ENCODE peak calls at places on chromosomes 16 and 17, in five cellular contexts. R is GM12878, I is SK-N-SH, E is HepG2, N is K562. V is an unnamed sample.

GRCh38 chr17:6461246-6461645 is 17.0 kb downstream of the PIMREG start:
- DNase-seq in R (no peak), I (no peak), E (no peak), N (no peak), V (no peak)

GRCh38 chr16:23254338-23254737 is 47.8 kb upstream of the SCNN1B start:
- DNase-seq in R (no peak), I (no peak), E (no peak), N (no peak), V (no peak)

GRCh38 chr17:4544656-4545216 is 10.4 kb downstream of the MYBBP1A start:
- DNase-seq in R (no peak), I (no peak), E (no peak), N (peak; percentile 33), V (no peak)

GRCh38 chr17:73302189-73302588 is 9.6 kb downstream of the CDC42EP4 start:
- DNase-seq in R (no peak), I (no peak), E (no peak), N (no peak), V (no peak)

GRCh38 chr16:82031116-82032084 is 3.7 kb upstream of the HSD17B2 start:
- DNase-seq in R (no peak), I (peak; percentile 50), E (peak; percentile 71), N (peak; percentile 35), V (peak; percentile 62)

GRCh38 chr16:6510261-6510660 is 822.4 kb upstream of the RBFOX1 start:
- DNase-seq in R (no peak), I (no peak), E (no peak), N (no peak), V (no peak)

GRCh38 chr16:70540994-70541393 is 17.4 kb downstream of the SF3B3 start:
- DNase-seq in R (no peak), I (no peak), E (no peak), N (no peak), V (no peak)

GRCh38 chr16:16007743-16008111 is 58.3 kb downstream of the ABCC1 start:
- DNase-seq in R (peak; percentile 85), I (no peak), E (no peak), N (no peak), V (no peak)

GRCh38 chr16:72808754-72809153 is 239.2 kb downstream of the ZFHX3 start:
- DNase-seq in R (no peak), I (no peak), E (no peak), N (no peak), V (no peak)

GRCh38 chr16:23082161-23082788 is 67.0 kb downstream of the USP31 start:
- DNase-seq in R (no peak), I (peak; percentile 70), E (peak; percentile 46), N (no peak), V (no peak)

GRCh38 chr16:48441863-48442279 is 56.7 kb upstream of the SIAH1 start:
- DNase-seq in R (no peak), I (no peak), E (peak; percentile 94), N (no peak), V (no peak)
- TF ChIP-seq REST in R (no peak), I (no peak), E (peak; percentile 88), N (no peak), V (no peak)

DNA sequence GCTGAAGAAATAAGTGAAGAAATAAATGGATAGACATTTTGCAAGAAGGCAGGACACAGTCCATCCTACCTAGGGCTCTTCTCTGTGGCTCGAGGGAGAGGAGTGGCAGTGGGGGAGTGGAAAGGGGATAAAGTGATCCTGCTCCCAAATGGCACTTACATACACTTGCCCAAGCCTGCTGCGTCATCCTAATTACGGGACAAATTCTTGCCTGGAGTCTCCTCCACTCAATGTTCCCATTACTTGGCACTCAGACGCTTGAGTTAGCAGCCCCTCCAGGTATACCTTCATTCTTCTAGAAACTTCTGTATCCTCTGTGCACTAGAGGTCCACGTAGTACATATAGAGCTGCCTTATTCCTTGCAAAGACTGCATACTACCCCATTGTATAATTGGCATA is 15.7 kb upstream of the MAP3K14 start:
- DNase-seq in R (no peak), I (no peak), E (no peak), N (no peak), V (no peak)
- TF ChIP-seq YY1 in R (no peak), I (no peak), E (no peak), N (no peak), V (no peak)

GRCh38 chr16:67280090-67281015 is 1.0 kb downstream of the PLEKHG4 start:
- DNase-seq in R (no peak), I (no peak), E (no peak), N (no peak), V (no peak)

GRCh38 chr16:67281536-67282446 is 2.5 kb downstream of the PLEKHG4 start:
- DNase-seq in R (no peak), I (no peak), E (no peak), N (no peak), V (no peak)

GRCh38 chr16:67283039-67283825 is 3.9 kb downstream of the PLEKHG4 start:
- DNase-seq in R (no peak), I (no peak), E (no peak), N (no peak), V (no peak)

GRCh38 chr16:67283826-67284555 is 4.7 kb downstream of the PLEKHG4 start:
- DNase-seq in R (no peak), I (no peak), E (no peak), N (no peak), V (no peak)

DNA sequence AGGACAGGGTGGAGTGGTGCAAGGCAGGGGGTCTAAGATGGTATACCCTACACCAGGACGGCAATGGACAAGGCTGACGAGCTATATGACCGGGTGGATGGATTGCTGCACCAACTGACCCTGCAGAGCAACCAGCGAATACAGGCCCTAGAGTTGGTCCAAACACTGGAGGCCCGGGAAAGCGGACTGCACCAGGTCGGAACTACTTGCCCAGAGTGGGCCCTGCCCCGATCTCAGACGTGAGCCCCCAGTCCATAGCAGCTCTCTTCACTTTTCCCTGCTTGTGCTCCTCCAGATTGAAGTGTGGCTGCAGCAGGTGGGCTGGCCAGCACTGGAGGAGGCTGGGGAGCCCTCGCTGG is 3.1 kb downstream of the PLEKHG4 start:
- DNase-seq in R (no peak), I (no peak), E (no peak), N (no peak), V (no peak)
- TF ChIP-seq REST in R (no peak), I (no peak), E (no peak), N (no peak), V (no peak)

GRCh38 chr16:80300876-80301275 is 239.9 kb upstream of the DYNLRB2 start:
- DNase-seq in R (no peak), I (no peak), E (peak; percentile 54), N (no peak), V (no peak)
- TF ChIP-seq YY1 in R (no peak), I (no peak), E (no peak), N (no peak), V (no peak)

DNA sequence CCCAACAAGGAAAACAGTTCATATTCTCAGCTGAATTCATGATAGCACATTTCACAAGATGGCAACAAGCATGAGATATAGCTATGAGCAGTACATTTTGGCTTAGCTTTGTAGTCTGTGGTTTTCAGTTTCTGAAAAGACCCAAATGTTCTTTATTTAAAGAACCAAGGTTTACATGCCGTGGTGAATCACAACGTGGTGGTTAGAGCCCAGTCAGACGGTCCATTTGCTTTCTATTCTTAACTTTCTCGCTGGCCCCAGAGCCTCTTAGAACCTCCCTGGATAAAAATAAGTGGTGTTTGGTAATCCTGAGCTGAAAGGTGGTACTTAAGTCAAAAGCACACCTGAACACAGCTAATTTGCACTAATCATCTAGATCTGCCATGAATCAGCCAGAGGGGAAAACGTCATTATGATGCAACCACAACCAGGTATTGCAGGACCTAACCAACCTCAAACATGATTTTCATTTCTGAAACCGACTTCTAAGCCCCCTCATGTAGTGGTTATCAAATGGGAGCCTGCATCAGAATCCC is 18.6 kb upstream of the HAPSTR1 start:
- DNase-seq in R (peak; percentile 44), I (no peak), E (no peak), N (no peak), V (no peak)
- TF ChIP-seq REST in R (no peak), I (no peak), E (no peak), N (no peak), V (no peak)

GRCh38 chr17:50845260-50846147 is 10.1 kb downstream of the WFIKKN2 start:
- DNase-seq in R (no peak), I (no peak), E (no peak), N (no peak), V (no peak)
- TF ChIP-seq YY1 in R (no peak), I (no peak), E (no peak), N (no peak), V (no peak)

DNA sequence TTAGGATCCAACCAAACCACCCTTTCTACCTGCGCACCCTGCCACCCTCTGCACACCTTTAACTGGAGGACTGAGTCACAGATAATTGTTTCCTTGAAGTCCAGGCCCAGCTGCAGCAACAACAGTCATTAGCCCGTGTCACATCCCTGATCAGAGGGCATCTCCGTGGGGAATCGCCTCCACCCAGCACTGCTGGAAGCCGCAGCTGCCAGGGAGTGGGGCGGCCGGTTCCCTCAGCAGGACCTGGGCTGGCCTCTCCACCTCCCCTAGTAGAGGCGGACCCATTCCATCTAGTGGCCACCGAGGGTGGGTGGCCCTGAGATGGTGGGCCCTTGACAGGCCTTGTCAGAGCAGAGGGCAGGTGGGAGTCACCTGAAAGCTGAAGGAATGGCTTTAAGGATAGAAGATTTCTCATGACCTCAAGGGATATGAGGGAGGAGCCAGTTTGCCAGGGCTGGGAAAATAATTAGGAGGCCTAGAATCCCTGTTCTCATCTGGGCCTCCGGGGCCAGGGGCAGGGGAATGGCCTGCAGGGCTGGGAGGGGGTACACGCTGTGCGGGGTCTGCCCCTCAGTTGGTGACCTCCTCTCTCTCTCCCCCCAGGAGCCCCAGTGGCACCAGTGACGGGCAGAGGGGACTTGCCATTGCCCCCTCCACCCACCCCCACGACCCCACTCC is 6.2 kb downstream of the PRSS53 start:
- DNase-seq in R (no peak), I (no peak), E (no peak), N (no peak), V (no peak)
- TF ChIP-seq REST in R (no peak), I (no peak), E (no peak), N (no peak), V (no peak)

DNA sequence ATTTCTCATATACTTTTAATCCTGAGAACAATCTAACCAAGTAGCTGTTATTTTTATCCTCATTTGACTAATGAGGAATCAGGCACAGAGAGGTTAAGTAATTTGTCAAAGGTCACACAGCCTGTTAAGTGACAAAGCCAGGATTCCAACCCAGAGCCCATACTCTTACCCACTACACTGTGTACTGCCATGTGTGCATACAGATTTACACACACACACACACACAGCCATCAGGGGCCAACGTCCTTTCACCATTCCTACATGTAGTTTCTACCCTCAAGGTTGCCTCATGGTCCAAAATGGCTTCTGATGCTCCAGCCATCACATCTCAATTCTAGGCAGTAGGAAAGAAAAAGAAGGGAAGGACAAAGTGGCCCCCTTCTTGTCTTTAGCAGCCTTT is 22.1 kb downstream of the TMEM186 start:
- DNase-seq in R (no peak), I (no peak), E (no peak), N (no peak), V (no peak)
- TF ChIP-seq YY1 in R (no peak), I (no peak), E (no peak), N (no peak), V (no peak)

GRCh38 chr17:76264425-76264754 is 758 bp upstream of the UBALD2 start:
- DNase-seq in R (no peak), I (no peak), E (no peak), N (no peak), V (no peak)

GRCh38 chr17:76265624-76266243 is 586 bp downstream of the UBALD2 start:
- DNase-seq in R (no peak), I (peak; percentile 84), E (no peak), N (peak; percentile 69), V (no peak)

GRCh38 chr17:76266244-76266938 is 1.2 kb downstream of the UBALD2 start:
- DNase-seq in R (no peak), I (peak; percentile 50), E (peak; percentile 52), N (no peak), V (no peak)

GRCh38 chr17:76263896-76264295 is 1.3 kb upstream of the UBALD2 start:
- DNase-seq in R (no peak), I (no peak), E (no peak), N (no peak), V (no peak)

GRCh38 chr17:76264755-76265623 is at the start of gene UBALD2:
- DNase-seq in R (peak; percentile 99), I (peak; percentile 100), E (peak; percentile 98), N (peak; percentile 97), V (peak; percentile 99)
- TF ChIP-seq REST in R (no peak), I (no peak), E (no peak), N (no peak), V (no peak)